ENCODE peak calls at places on chromosomes 6 and 20, in nine cellular contexts. One of them, this sample, is unnamed.

GRCh38 chr6:15248451-15249370 is 2.8 kb downstream of the JARID2 start:
- DNase-seq in LoVo: peak
- DNase-seq in stimulated activated CD8-positive, alpha-beta memory T cell treated with anti-CD3 and anti-CD28 coated beads, Interleukin-15, amount 100 ng/mL, for 4 hours: peak
- DNase-seq in T-helper 1 cell: peak
- DNase-seq in body of pancreas: peak
- DNase-seq in BJ: no peak
- DNase-seq in G401: peak
- DNase-seq in neuronal stem cell: peak
- DNase-seq in NCI-H2171 treated with DMSO at 0.1 percent for 48 hours: peak
- DNase-seq in this sample: no peak

GRCh38 chr20:58571341-58571941 is 56.2 kb upstream of the APCDD1L start:
- DNase-seq in neuronal stem cell: no peak
- DNase-seq in T-helper 1 cell: no peak
- DNase-seq in stimulated activated CD8-positive, alpha-beta memory T cell treated with anti-CD3 and anti-CD28 coated beads, Interleukin-15, amount 100 ng/mL, for 4 hours: no peak
- DNase-seq in G401: no peak
- DNase-seq in body of pancreas: no peak
- DNase-seq in LoVo: peak
- DNase-seq in BJ: no peak
- DNase-seq in NCI-H2171 treated with DMSO at 0.1 percent for 48 hours: no peak
- DNase-seq in this sample: no peak

GRCh38 chr20:26209171-26209941 is 512.7 kb upstream of the ZNF337 start:
- DNase-seq in stimulated activated CD8-positive, alpha-beta memory T cell treated with anti-CD3 and anti-CD28 coated beads, Interleukin-15, amount 100 ng/mL, for 4 hours: no peak
- DNase-seq in NCI-H2171 treated with DMSO at 0.1 percent for 48 hours: no peak
- DNase-seq in BJ: no peak
- DNase-seq in neuronal stem cell: peak
- DNase-seq in LoVo: no peak
- DNase-seq in T-helper 1 cell: no peak
- DNase-seq in body of pancreas: no peak
- DNase-seq in G401: no peak
- DNase-seq in this sample: peak

GRCh38 chr6:81787313-81788068 is 35.0 kb upstream of the TENT5A start:
- DNase-seq in neuronal stem cell: no peak
- DNase-seq in body of pancreas: no peak
- DNase-seq in BJ: no peak
- DNase-seq in G401: no peak
- DNase-seq in LoVo: peak
- DNase-seq in NCI-H2171 treated with DMSO at 0.1 percent for 48 hours: no peak
- DNase-seq in T-helper 1 cell: no peak
- DNase-seq in stimulated activated CD8-positive, alpha-beta memory T cell treated with anti-CD3 and anti-CD28 coated beads, Interleukin-15, amount 100 ng/mL, for 4 hours: no peak
- DNase-seq in this sample: no peak

GRCh38 chr6:170176621-170177382 is 114.1 kb downstream of the DLL1 start:
- DNase-seq in BJ: no peak
- DNase-seq in LoVo: no peak
- DNase-seq in body of pancreas: no peak
- DNase-seq in T-helper 1 cell: no peak
- DNase-seq in NCI-H2171 treated with DMSO at 0.1 percent for 48 hours: peak
- DNase-seq in stimulated activated CD8-positive, alpha-beta memory T cell treated with anti-CD3 and anti-CD28 coated beads, Interleukin-15, amount 100 ng/mL, for 4 hours: no peak
- DNase-seq in G401: peak
- DNase-seq in neuronal stem cell: no peak
- DNase-seq in this sample: no peak

GRCh38 chr6:109623288-109623687 is 67.7 kb downstream of the AK9 start:
- DNase-seq in stimulated activated CD8-positive, alpha-beta memory T cell treated with anti-CD3 and anti-CD28 coated beads, Interleukin-15, amount 100 ng/mL, for 4 hours: no peak
- DNase-seq in G401: no peak
- DNase-seq in T-helper 1 cell: no peak
- DNase-seq in NCI-H2171 treated with DMSO at 0.1 percent for 48 hours: no peak
- DNase-seq in neuronal stem cell: no peak
- DNase-seq in body of pancreas: no peak
- DNase-seq in BJ: no peak
- DNase-seq in LoVo: no peak
- DNase-seq in this sample: no peak

GRCh38 chr6:3825331-3825831 is 23.8 kb upstream of the FAM50B start:
- DNase-seq in G401: peak
- DNase-seq in body of pancreas: peak
- DNase-seq in NCI-H2171 treated with DMSO at 0.1 percent for 48 hours: peak
- DNase-seq in BJ: no peak
- DNase-seq in stimulated activated CD8-positive, alpha-beta memory T cell treated with anti-CD3 and anti-CD28 coated beads, Interleukin-15, amount 100 ng/mL, for 4 hours: no peak
- DNase-seq in LoVo: no peak
- DNase-seq in T-helper 1 cell: no peak
- DNase-seq in neuronal stem cell: no peak
- DNase-seq in this sample: no peak

GRCh38 chr20:58688838-58689237 is 3.8 kb upstream of the NPEPL1 start:
- DNase-seq in LoVo: no peak
- DNase-seq in body of pancreas: no peak
- DNase-seq in G401: no peak
- DNase-seq in NCI-H2171 treated with DMSO at 0.1 percent for 48 hours: peak
- DNase-seq in BJ: no peak
- DNase-seq in stimulated activated CD8-positive, alpha-beta memory T cell treated with anti-CD3 and anti-CD28 coated beads, Interleukin-15, amount 100 ng/mL, for 4 hours: no peak
- DNase-seq in neuronal stem cell: no peak
- DNase-seq in T-helper 1 cell: no peak
- DNase-seq in this sample: no peak

GRCh38 chr6:157631838-157632237 is 191.2 kb upstream of the SNX9 start:
- DNase-seq in LoVo: no peak
- DNase-seq in neuronal stem cell: no peak
- DNase-seq in T-helper 1 cell: no peak
- DNase-seq in body of pancreas: no peak
- DNase-seq in NCI-H2171 treated with DMSO at 0.1 percent for 48 hours: no peak
- DNase-seq in stimulated activated CD8-positive, alpha-beta memory T cell treated with anti-CD3 and anti-CD28 coated beads, Interleukin-15, amount 100 ng/mL, for 4 hours: no peak
- DNase-seq in BJ: no peak
- DNase-seq in G401: no peak
- DNase-seq in this sample: no peak

GRCh38 chr20:44861547-44862006 is 23.9 kb upstream of the YWHAB start:
- DNase-seq in LoVo: no peak
- DNase-seq in stimulated activated CD8-positive, alpha-beta memory T cell treated with anti-CD3 and anti-CD28 coated beads, Interleukin-15, amount 100 ng/mL, for 4 hours: no peak
- DNase-seq in neuronal stem cell: no peak
- DNase-seq in G401: peak
- DNase-seq in body of pancreas: peak
- DNase-seq in NCI-H2171 treated with DMSO at 0.1 percent for 48 hours: no peak
- DNase-seq in T-helper 1 cell: no peak
- DNase-seq in BJ: peak
- DNase-seq in this sample: peak

GRCh38 chr20:20137851-20138250 is 85.5 kb downstream of the CFAP61 start:
- DNase-seq in LoVo: no peak
- DNase-seq in G401: no peak
- DNase-seq in neuronal stem cell: no peak
- DNase-seq in stimulated activated CD8-positive, alpha-beta memory T cell treated with anti-CD3 and anti-CD28 coated beads, Interleukin-15, amount 100 ng/mL, for 4 hours: no peak
- DNase-seq in T-helper 1 cell: no peak
- DNase-seq in BJ: no peak
- DNase-seq in NCI-H2171 treated with DMSO at 0.1 percent for 48 hours: no peak
- DNase-seq in body of pancreas: no peak
- DNase-seq in this sample: no peak

GRCh38 chr6:11730645-11731044 is 48.0 kb downstream of the ADTRP start:
- DNase-seq in LoVo: no peak
- DNase-seq in body of pancreas: no peak
- DNase-seq in neuronal stem cell: no peak
- DNase-seq in NCI-H2171 treated with DMSO at 0.1 percent for 48 hours: no peak
- DNase-seq in G401: no peak
- DNase-seq in T-helper 1 cell: peak
- DNase-seq in stimulated activated CD8-positive, alpha-beta memory T cell treated with anti-CD3 and anti-CD28 coated beads, Interleukin-15, amount 100 ng/mL, for 4 hours: no peak
- DNase-seq in BJ: no peak
- DNase-seq in this sample: no peak

GRCh38 chr20:51065615-51066014 is 42.7 kb upstream of the KCNG1 start:
- DNase-seq in LoVo: no peak
- DNase-seq in neuronal stem cell: no peak
- DNase-seq in BJ: no peak
- DNase-seq in body of pancreas: no peak
- DNase-seq in G401: no peak
- DNase-seq in T-helper 1 cell: no peak
- DNase-seq in stimulated activated CD8-positive, alpha-beta memory T cell treated with anti-CD3 and anti-CD28 coated beads, Interleukin-15, amount 100 ng/mL, for 4 hours: no peak
- DNase-seq in NCI-H2171 treated with DMSO at 0.1 percent for 48 hours: no peak
- DNase-seq in this sample: no peak

GRCh38 chr20:10511507-10512231 is 76.6 kb downstream of the SLX4IP start:
- DNase-seq in body of pancreas: peak
- DNase-seq in LoVo: peak
- DNase-seq in BJ: peak
- DNase-seq in NCI-H2171 treated with DMSO at 0.1 percent for 48 hours: peak
- DNase-seq in stimulated activated CD8-positive, alpha-beta memory T cell treated with anti-CD3 and anti-CD28 coated beads, Interleukin-15, amount 100 ng/mL, for 4 hours: peak
- DNase-seq in T-helper 1 cell: peak
- DNase-seq in G401: peak
- DNase-seq in neuronal stem cell: no peak
- DNase-seq in this sample: peak

GRCh38 chr6:54598787-54599309 is 247.7 kb upstream of the FAM83B start:
- DNase-seq in G401: no peak
- DNase-seq in body of pancreas: peak
- DNase-seq in LoVo: no peak
- DNase-seq in stimulated activated CD8-positive, alpha-beta memory T cell treated with anti-CD3 and anti-CD28 coated beads, Interleukin-15, amount 100 ng/mL, for 4 hours: no peak
- DNase-seq in NCI-H2171 treated with DMSO at 0.1 percent for 48 hours: no peak
- DNase-seq in neuronal stem cell: no peak
- DNase-seq in BJ: no peak
- DNase-seq in T-helper 1 cell: no peak
- DNase-seq in this sample: peak

GRCh38 chr6:135935951-135936601 is 84.6 kb downstream of the PDE7B start:
- DNase-seq in G401: peak
- DNase-seq in body of pancreas: no peak
- DNase-seq in LoVo: no peak
- DNase-seq in T-helper 1 cell: no peak
- DNase-seq in stimulated activated CD8-positive, alpha-beta memory T cell treated with anti-CD3 and anti-CD28 coated beads, Interleukin-15, amount 100 ng/mL, for 4 hours: no peak
- DNase-seq in neuronal stem cell: no peak
- DNase-seq in NCI-H2171 treated with DMSO at 0.1 percent for 48 hours: no peak
- DNase-seq in BJ: peak
- DNase-seq in this sample: no peak

GRCh38 chr20:6007094-6007528 is 46.7 kb downstream of the LRRN4 start:
- DNase-seq in BJ: no peak
- DNase-seq in LoVo: no peak
- DNase-seq in neuronal stem cell: no peak
- DNase-seq in T-helper 1 cell: no peak
- DNase-seq in NCI-H2171 treated with DMSO at 0.1 percent for 48 hours: no peak
- DNase-seq in stimulated activated CD8-positive, alpha-beta memory T cell treated with anti-CD3 and anti-CD28 coated beads, Interleukin-15, amount 100 ng/mL, for 4 hours: no peak
- DNase-seq in body of pancreas: no peak
- DNase-seq in G401: no peak
- DNase-seq in this sample: no peak

GRCh38 chr6:134727068-134727467 is 222.8 kb downstream of the ALDH8A1 start:
- DNase-seq in BJ: no peak
- DNase-seq in body of pancreas: no peak
- DNase-seq in G401: no peak
- DNase-seq in stimulated activated CD8-positive, alpha-beta memory T cell treated with anti-CD3 and anti-CD28 coated beads, Interleukin-15, amount 100 ng/mL, for 4 hours: no peak
- DNase-seq in LoVo: no peak
- DNase-seq in NCI-H2171 treated with DMSO at 0.1 percent for 48 hours: no peak
- DNase-seq in T-helper 1 cell: no peak
- DNase-seq in neuronal stem cell: no peak
- DNase-seq in this sample: no peak

GRCh38 chr20:12965212-12965879 is 43.4 kb upstream of the SPTLC3 start:
- DNase-seq in NCI-H2171 treated with DMSO at 0.1 percent for 48 hours: no peak
- DNase-seq in neuronal stem cell: no peak
- DNase-seq in G401: no peak
- DNase-seq in LoVo: no peak
- DNase-seq in T-helper 1 cell: no peak
- DNase-seq in BJ: no peak
- DNase-seq in stimulated activated CD8-positive, alpha-beta memory T cell treated with anti-CD3 and anti-CD28 coated beads, Interleukin-15, amount 100 ng/mL, for 4 hours: no peak
- DNase-seq in body of pancreas: no peak
- DNase-seq in this sample: no peak

GRCh38 chr20:38985603-38986170 is 23.5 kb downstream of the DHX35 start:
- DNase-seq in body of pancreas: no peak
- DNase-seq in LoVo: no peak
- DNase-seq in BJ: peak
- DNase-seq in NCI-H2171 treated with DMSO at 0.1 percent for 48 hours: no peak
- DNase-seq in G401: no peak
- DNase-seq in T-helper 1 cell: no peak
- DNase-seq in stimulated activated CD8-positive, alpha-beta memory T cell treated with anti-CD3 and anti-CD28 coated beads, Interleukin-15, amount 100 ng/mL, for 4 hours: no peak
- DNase-seq in neuronal stem cell: no peak
- DNase-seq in this sample: peak

GRCh38 chr6:26232950-26233607 is 131.9 kb upstream of the BTN3A2 start:
- DNase-seq in body of pancreas: no peak
- DNase-seq in BJ: no peak
- DNase-seq in stimulated activated CD8-positive, alpha-beta memory T cell treated with anti-CD3 and anti-CD28 coated beads, Interleukin-15, amount 100 ng/mL, for 4 hours: no peak
- DNase-seq in NCI-H2171 treated with DMSO at 0.1 percent for 48 hours: no peak
- DNase-seq in G401: peak
- DNase-seq in LoVo: no peak
- DNase-seq in T-helper 1 cell: peak
- DNase-seq in neuronal stem cell: no peak
- DNase-seq in this sample: no peak

GRCh38 chr6:112337209-112337638 is 9.9 kb upstream of the RFPL4B start:
- DNase-seq in neuronal stem cell: peak
- DNase-seq in T-helper 1 cell: no peak
- DNase-seq in body of pancreas: peak
- DNase-seq in G401: peak
- DNase-seq in BJ: no peak
- DNase-seq in LoVo: peak
- DNase-seq in stimulated activated CD8-positive, alpha-beta memory T cell treated with anti-CD3 and anti-CD28 coated beads, Interleukin-15, amount 100 ng/mL, for 4 hours: no peak
- DNase-seq in NCI-H2171 treated with DMSO at 0.1 percent for 48 hours: peak
- DNase-seq in this sample: peak

GRCh38 chr6:4388675-4389074 is 253.3 kb upstream of the ECI2 start:
- DNase-seq in LoVo: peak
- DNase-seq in stimulated activated CD8-positive, alpha-beta memory T cell treated with anti-CD3 and anti-CD28 coated beads, Interleukin-15, amount 100 ng/mL, for 4 hours: no peak
- DNase-seq in NCI-H2171 treated with DMSO at 0.1 percent for 48 hours: no peak
- DNase-seq in G401: no peak
- DNase-seq in BJ: no peak
- DNase-seq in T-helper 1 cell: no peak
- DNase-seq in body of pancreas: no peak
- DNase-seq in neuronal stem cell: peak
- DNase-seq in this sample: no peak

GRCh38 chr20:24070679-24071078 is 82.1 kb upstream of the GGTLC1 start:
- DNase-seq in G401: no peak
- DNase-seq in LoVo: no peak
- DNase-seq in T-helper 1 cell: no peak
- DNase-seq in stimulated activated CD8-positive, alpha-beta memory T cell treated with anti-CD3 and anti-CD28 coated beads, Interleukin-15, amount 100 ng/mL, for 4 hours: no peak
- DNase-seq in neuronal stem cell: no peak
- DNase-seq in NCI-H2171 treated with DMSO at 0.1 percent for 48 hours: no peak
- DNase-seq in BJ: no peak
- DNase-seq in body of pancreas: no peak
- DNase-seq in this sample: no peak

GRCh38 chr6:32113386-32114352 is 4.5 kb upstream of the TNXB start:
- DNase-seq in T-helper 1 cell: no peak
- DNase-seq in LoVo: no peak
- DNase-seq in NCI-H2171 treated with DMSO at 0.1 percent for 48 hours: no peak
- DNase-seq in stimulated activated CD8-positive, alpha-beta memory T cell treated with anti-CD3 and anti-CD28 coated beads, Interleukin-15, amount 100 ng/mL, for 4 hours: no peak
- DNase-seq in G401: peak
- DNase-seq in BJ: peak
- DNase-seq in body of pancreas: peak
- DNase-seq in neuronal stem cell: peak
- DNase-seq in this sample: peak

GRCh38 chr6:154242617-154243357 is 113.8 kb downstream of the IPCEF1 start:
- DNase-seq in G401: no peak
- DNase-seq in BJ: no peak
- DNase-seq in body of pancreas: no peak
- DNase-seq in LoVo: no peak
- DNase-seq in T-helper 1 cell: no peak
- DNase-seq in NCI-H2171 treated with DMSO at 0.1 percent for 48 hours: no peak
- DNase-seq in neuronal stem cell: no peak
- DNase-seq in stimulated activated CD8-positive, alpha-beta memory T cell treated with anti-CD3 and anti-CD28 coated beads, Interleukin-15, amount 100 ng/mL, for 4 hours: no peak
- DNase-seq in this sample: no peak

GRCh38 chr6:131268303-131268702 is 133.0 kb downstream of the AKAP7 start:
- DNase-seq in BJ: no peak
- DNase-seq in NCI-H2171 treated with DMSO at 0.1 percent for 48 hours: no peak
- DNase-seq in T-helper 1 cell: no peak
- DNase-seq in G401: no peak
- DNase-seq in body of pancreas: no peak
- DNase-seq in LoVo: no peak
- DNase-seq in stimulated activated CD8-positive, alpha-beta memory T cell treated with anti-CD3 and anti-CD28 coated beads, Interleukin-15, amount 100 ng/mL, for 4 hours: no peak
- DNase-seq in neuronal stem cell: no peak
- DNase-seq in this sample: no peak

GRCh38 chr6:15443119-15443518 is 197.2 kb downstream of the JARID2 start:
- DNase-seq in BJ: peak
- DNase-seq in G401: no peak
- DNase-seq in stimulated activated CD8-positive, alpha-beta memory T cell treated with anti-CD3 and anti-CD28 coated beads, Interleukin-15, amount 100 ng/mL, for 4 hours: no peak
- DNase-seq in body of pancreas: no peak
- DNase-seq in neuronal stem cell: no peak
- DNase-seq in LoVo: no peak
- DNase-seq in NCI-H2171 treated with DMSO at 0.1 percent for 48 hours: no peak
- DNase-seq in T-helper 1 cell: no peak
- DNase-seq in this sample: peak

GRCh38 chr6:125717120-125717731 is 32.2 kb upstream of the HEY2 start:
- DNase-seq in LoVo: no peak
- DNase-seq in NCI-H2171 treated with DMSO at 0.1 percent for 48 hours: no peak
- DNase-seq in BJ: no peak
- DNase-seq in body of pancreas: no peak
- DNase-seq in stimulated activated CD8-positive, alpha-beta memory T cell treated with anti-CD3 and anti-CD28 coated beads, Interleukin-15, amount 100 ng/mL, for 4 hours: no peak
- DNase-seq in G401: no peak
- DNase-seq in T-helper 1 cell: no peak
- DNase-seq in neuronal stem cell: no peak
- DNase-seq in this sample: no peak

GRCh38 chr6:37579444-37580067 is 79.9 kb upstream of the CCDC167 start:
- DNase-seq in neuronal stem cell: no peak
- DNase-seq in stimulated activated CD8-positive, alpha-beta memory T cell treated with anti-CD3 and anti-CD28 coated beads, Interleukin-15, amount 100 ng/mL, for 4 hours: no peak
- DNase-seq in G401: no peak
- DNase-seq in LoVo: no peak
- DNase-seq in NCI-H2171 treated with DMSO at 0.1 percent for 48 hours: no peak
- DNase-seq in T-helper 1 cell: no peak
- DNase-seq in BJ: no peak
- DNase-seq in body of pancreas: no peak
- DNase-seq in this sample: no peak

GRCh38 chr6:13217206-13217905 is 111.0 kb downstream of the TBC1D7 start:
- DNase-seq in NCI-H2171 treated with DMSO at 0.1 percent for 48 hours: no peak
- DNase-seq in T-helper 1 cell: no peak
- DNase-seq in stimulated activated CD8-positive, alpha-beta memory T cell treated with anti-CD3 and anti-CD28 coated beads, Interleukin-15, amount 100 ng/mL, for 4 hours: no peak
- DNase-seq in BJ: no peak
- DNase-seq in body of pancreas: no peak
- DNase-seq in neuronal stem cell: no peak
- DNase-seq in LoVo: no peak
- DNase-seq in G401: no peak
- DNase-seq in this sample: no peak

This sample was measured in AG09309.